ENCODE peak calls at places on chromosomes 11 and 22, in eight cellular contexts. U is right lobe of liver, J is fibroblast of the aortic adventitia, G is BJ, I is cardiac muscle cell, T is A549, C is upper lobe of left lung, D is fibroblast of lung. V is an unnamed sample.

GRCh38 chr11:79418241-79418640 is 22.6 kb downstream of the TENM4 start:
- DNase-seq in U (no peak), J (no peak), G (no peak), I (no peak), T (no peak), C (no peak), D (no peak), V (no peak)

GRCh38 chr22:27715078-27715477 is 86.5 kb downstream of the MN1 start:
- DNase-seq in U (no peak), J (no peak), G (no peak), I (no peak), T (no peak), C (peak), D (no peak), V (no peak)

GRCh38 chr11:58394195-58394594 is 12.5 kb downstream of the OR5B3 start:
- DNase-seq in U (no peak), J (peak), G (peak), I (peak), T (no peak), C (no peak), D (peak), V (no peak)

GRCh38 chr22:45804319-45804985 is 132.8 kb downstream of the ATXN10 start:
- DNase-seq in U (no peak), J (peak), G (no peak), I (peak), T (no peak), C (no peak), D (no peak), V (no peak)

GRCh38 chr11:81995907-81996306 is 737.8 kb downstream of the FAM181B start:
- DNase-seq in U (no peak), J (no peak), G (no peak), I (no peak), T (no peak), C (no peak), D (peak), V (no peak)

GRCh38 chr11:34417203-34417602 is 21.5 kb upstream of the CAT start:
- DNase-seq in U (no peak), J (no peak), G (no peak), I (no peak), T (no peak), C (no peak), D (no peak), V (no peak)

GRCh38 chr11:86459682-86460460 is 85.2 kb downstream of the CCDC81 start:
- DNase-seq in U (no peak), J (peak), G (no peak), I (peak), T (peak), C (no peak), D (peak), V (peak)

GRCh38 chr11:48169706-48170105 is 46.9 kb upstream of the OR4B1 start:
- DNase-seq in U (no peak), J (peak), G (no peak), I (peak), T (no peak), C (no peak), D (peak), V (no peak)

GRCh38 chr22:50304528-50305392 is 2.7 kb downstream of the PLXNB2 start:
- DNase-seq in U (no peak), J (peak), G (no peak), I (peak), T (peak), C (peak), D (peak), V (no peak)

GRCh38 chr22:19655399-19655798 is 58.9 kb upstream of the SEPTIN5 start:
- DNase-seq in U (no peak), J (no peak), G (no peak), I (no peak), T (no peak), C (no peak), D (no peak), V (no peak)

GRCh38 chr11:46066335-46066734 is 54.9 kb downstream of the PHF21A start:
- DNase-seq in U (no peak), J (no peak), G (no peak), I (no peak), T (no peak), C (no peak), D (no peak), V (peak)

GRCh38 chr11:16169946-16170345 is 186.4 kb downstream of the SOX6 start:
- DNase-seq in U (no peak), J (no peak), G (peak), I (no peak), T (no peak), C (no peak), D (no peak), V (no peak)

GRCh38 chr11:116581349-116581748 is 191.4 kb downstream of the BUD13 start:
- DNase-seq in U (no peak), J (no peak), G (no peak), I (no peak), T (no peak), C (no peak), D (no peak), V (no peak)

GRCh38 chr11:44066732-44067131 is 662 bp downstream of the ACCS start:
- DNase-seq in U (no peak), J (peak), G (peak), I (peak), T (peak), C (no peak), D (peak), V (peak)

GRCh38 chr22:47474895-47475294 is 712.4 kb downstream of the TBC1D22A start:
- DNase-seq in U (no peak), J (no peak), G (no peak), I (no peak), T (no peak), C (no peak), D (peak), V (peak)

GRCh38 chr11:71555508-71555907 is 7.3 kb downstream of the KRTAP5-9 start:
- DNase-seq in U (no peak), J (no peak), G (no peak), I (no peak), T (no peak), C (no peak), D (no peak), V (no peak)

GRCh38 chr11:113862430-113862829 is 12.9 kb downstream of the USP28 start:
- DNase-seq in U (no peak), J (peak), G (no peak), I (no peak), T (peak), C (no peak), D (no peak), V (no peak)

GRCh38 chr11:116837231-116838091 is at the start of gene APOA1:
- DNase-seq in U (peak), J (peak), G (no peak), I (peak), T (no peak), C (no peak), D (no peak), V (no peak)

GRCh38 chr11:94636388-94636787 is 69.2 kb downstream of the PIWIL4 start:
- DNase-seq in U (no peak), J (no peak), G (no peak), I (no peak), T (no peak), C (no peak), D (no peak), V (no peak)

GRCh38 chr11:113874920-113875413 is 405 bp downstream of the USP28 start:
- DNase-seq in U (no peak), J (peak), G (no peak), I (no peak), T (no peak), C (no peak), D (peak), V (no peak)

GRCh38 chr22:22527312-22527711 is 7.2 kb upstream of the ZNF280A start:
- DNase-seq in U (no peak), J (no peak), G (no peak), I (no peak), T (no peak), C (no peak), D (no peak), V (no peak)

GRCh38 chr11:8225589-8226036 is 38.1 kb downstream of the LMO1 start:
- DNase-seq in U (peak), J (peak), G (no peak), I (peak), T (peak), C (peak), D (peak), V (no peak)

GRCh38 chr11:69166186-69167115 is 10.7 kb downstream of the SMIM38 start:
- DNase-seq in U (no peak), J (peak), G (peak), I (peak), T (peak), C (peak), D (peak), V (no peak)
- TF ChIP-seq CTCF in U (no peak), J (peak), G (peak), I (peak), T (no peak), C (no peak), D (peak), V (no peak)

GRCh38 chr11:66291303-66291705 is 390 bp upstream of the TMEM151A start:
- DNase-seq in U (no peak), J (no peak), G (no peak), I (no peak), T (no peak), C (no peak), D (no peak), V (no peak)

GRCh38 chr11:66292543-66293332 is 1.0 kb downstream of the TMEM151A start:
- DNase-seq in U (no peak), J (no peak), G (no peak), I (no peak), T (no peak), C (no peak), D (no peak), V (no peak)

GRCh38 chr11:66293352-66293751 is 1.7 kb downstream of the TMEM151A start:
- DNase-seq in U (no peak), J (no peak), G (no peak), I (no peak), T (no peak), C (no peak), D (no peak), V (no peak)

GRCh38 chr11:66290332-66290629 is 1.3 kb upstream of the YIF1A start:
- DNase-seq in U (no peak), J (no peak), G (no peak), I (no peak), T (no peak), C (no peak), D (no peak), V (no peak)

DNA sequence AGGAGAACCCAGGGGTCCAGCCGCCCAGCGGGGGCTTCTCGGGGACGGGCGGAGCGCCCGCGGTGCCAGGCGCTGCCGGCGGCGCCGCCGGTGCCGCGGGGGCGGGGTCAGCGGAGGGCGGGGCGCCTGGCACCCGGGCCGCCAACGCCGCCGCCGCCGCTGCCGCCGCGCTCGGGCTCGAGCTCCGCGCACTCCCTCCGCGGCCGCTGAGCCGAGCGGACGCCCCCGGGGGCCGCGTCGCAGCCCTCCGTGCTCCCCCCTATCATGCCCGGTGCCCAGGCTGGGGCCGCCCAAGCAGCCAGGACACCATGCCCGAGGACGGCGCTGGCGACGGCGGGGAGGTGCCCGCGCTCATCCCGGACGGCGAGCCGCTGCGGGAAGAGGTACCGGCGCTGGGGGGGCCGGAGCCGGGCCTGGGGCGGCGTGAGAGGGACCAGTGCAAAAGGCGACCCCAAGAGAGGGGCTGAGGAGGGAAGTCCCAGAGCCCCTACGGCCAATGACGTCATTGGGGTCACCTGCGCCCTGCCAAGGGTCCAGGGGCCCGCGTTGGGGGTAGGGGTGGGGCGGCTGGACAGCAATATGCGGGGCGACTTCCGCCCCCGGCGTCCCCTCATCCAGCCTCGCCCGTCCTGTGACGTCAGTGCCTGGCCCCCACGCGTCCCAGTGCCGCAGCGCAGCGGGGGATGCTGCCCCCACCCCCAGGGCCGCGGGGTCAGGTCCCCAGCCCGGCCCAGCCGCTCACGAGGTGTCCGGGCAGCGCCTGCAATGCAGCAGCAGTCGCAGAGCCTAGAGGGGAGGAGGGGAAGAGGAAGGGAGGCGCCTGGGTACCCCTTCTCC is at the start of gene TMEM151A:
- DNase-seq in U (no peak), J (no peak), G (no peak), I (no peak), T (no peak), C (no peak), D (no peak), V (no peak)
- H3K4me3 ChIP-seq in U (peak), J (peak), G (peak), I (peak), T (peak), C (peak), D (no peak), V (peak)

DNA sequence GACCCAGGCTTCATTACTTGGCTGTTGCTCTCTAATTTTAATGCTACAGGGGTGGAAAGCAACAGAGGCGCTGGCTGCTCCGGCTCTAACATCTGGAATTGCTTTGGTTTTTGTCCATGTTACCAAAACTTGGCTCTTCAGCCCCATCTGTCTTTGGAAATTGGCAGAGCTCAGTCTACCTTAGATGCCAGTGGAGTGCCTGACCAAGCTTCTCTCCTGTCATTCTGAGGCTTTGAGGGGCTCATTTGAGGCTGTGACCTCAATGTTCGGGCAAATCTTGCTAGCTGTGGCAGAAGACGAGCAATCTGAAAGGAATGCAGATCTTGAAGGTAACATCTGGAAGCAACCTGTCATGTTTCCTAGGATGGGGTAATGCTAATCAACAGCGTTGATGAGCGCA is 409.5 kb upstream of the SYN3 start:
- DNase-seq in U (no peak), J (peak), G (no peak), I (no peak), T (no peak), C (no peak), D (no peak), V (no peak)
- TF ChIP-seq CTCF in U (no peak), J (peak), G (peak), I (peak), T (no peak), C (no peak), D (no peak), V (no peak)

DNA sequence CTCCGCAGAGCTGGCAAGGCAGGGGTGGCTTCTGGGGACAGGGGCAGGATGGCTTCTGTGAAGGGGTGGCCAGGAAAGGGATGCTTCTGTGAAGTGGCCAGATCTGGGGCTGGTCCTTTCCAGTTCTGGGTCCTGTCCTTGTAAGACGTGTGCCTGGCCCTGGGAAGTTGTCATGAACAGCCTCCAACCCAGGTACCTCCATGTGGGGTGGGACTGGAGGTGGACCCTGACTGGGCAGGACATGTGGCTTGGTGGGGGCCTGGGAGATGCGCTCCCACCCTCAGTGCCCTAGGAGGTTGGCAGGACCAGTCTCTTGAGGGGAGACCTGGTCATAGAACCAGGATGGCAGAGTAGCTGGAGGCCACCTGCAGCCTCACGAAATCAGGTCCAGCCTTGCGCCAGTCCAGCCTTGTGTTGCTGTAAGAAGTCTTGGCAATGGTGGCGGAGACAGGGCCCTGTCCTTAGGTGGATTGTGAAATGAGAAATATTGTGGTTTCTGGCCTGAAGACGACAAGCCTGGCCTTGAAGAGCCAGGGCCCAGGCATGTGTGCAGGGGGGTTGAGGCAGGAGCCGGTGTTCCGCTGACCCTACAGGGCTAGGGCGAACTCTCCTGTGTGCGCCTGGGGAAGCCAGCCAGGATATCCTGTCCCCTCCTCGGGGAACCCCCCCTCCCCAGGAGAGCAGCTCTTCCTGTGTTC is 2.6 kb downstream of the KCNQ1 start:
- DNase-seq in U (peak), J (no peak), G (no peak), I (no peak), T (no peak), C (peak), D (no peak), V (no peak)
- H3K4me3 ChIP-seq in U (no peak), J (no peak), G (no peak), I (no peak), T (no peak), C (no peak), D (no peak), V (no peak)

DNA sequence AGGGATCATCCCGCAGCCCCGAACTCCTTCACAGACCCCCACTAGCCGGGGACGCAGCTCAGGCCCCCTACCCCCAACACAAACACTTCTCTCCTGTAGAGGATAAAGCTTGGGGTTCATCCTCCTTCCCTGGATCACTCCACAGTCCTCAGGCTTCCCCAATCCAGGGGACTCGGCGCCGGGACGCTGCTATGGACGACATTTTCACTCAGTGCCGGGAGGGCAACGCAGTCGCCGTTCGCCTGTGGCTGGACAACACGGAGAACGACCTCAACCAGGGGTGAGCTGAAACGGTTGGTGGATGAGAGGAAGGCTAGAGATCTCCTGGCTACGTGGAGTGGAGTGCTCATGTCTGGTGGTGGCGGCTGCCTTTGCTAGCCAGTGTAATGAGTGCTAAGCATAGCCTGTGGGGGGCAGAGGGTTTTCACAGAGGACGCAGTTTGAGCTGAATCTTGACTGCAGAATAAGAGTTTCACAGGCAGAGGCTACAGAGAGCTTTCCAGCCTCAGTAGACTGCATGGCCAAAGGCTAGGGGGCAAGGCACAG is 580 bp downstream of the ILK start:
- DNase-seq in U (peak), J (peak), G (no peak), I (peak), T (peak), C (peak), D (peak), V (peak)
- TF ChIP-seq CTCF in U (peak), J (peak), G (peak), I (peak), T (no peak), C (no peak), D (peak), V (peak)

DNA sequence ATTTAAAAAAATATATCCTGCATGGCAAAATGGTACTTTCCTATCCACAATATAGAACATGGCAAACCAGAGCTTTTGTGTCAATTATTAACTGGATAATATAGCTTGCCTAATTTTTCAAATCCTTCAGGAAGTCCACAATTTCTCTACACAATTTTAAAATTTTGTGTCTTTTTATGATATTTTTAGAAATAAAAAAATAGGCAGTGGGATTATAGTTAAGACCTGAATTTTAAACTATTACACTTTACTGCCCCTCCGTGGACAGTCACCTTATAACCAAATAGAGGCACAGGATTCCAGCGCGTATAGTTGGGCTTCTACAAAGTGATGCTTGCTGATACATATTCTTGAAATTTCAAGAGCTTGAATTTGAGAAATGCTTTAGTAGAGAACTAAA is 2.1 kb upstream of the DMC1 start:
- DNase-seq in U (no peak), J (peak), G (no peak), I (peak), T (peak), C (peak), D (peak), V (no peak)
- H3K4me3 ChIP-seq in U (no peak), J (no peak), G (no peak), I (no peak), T (no peak), C (no peak), D (no peak), V (no peak)

V was measured in LNCaP clone FGC.